ENCODE peak calls at places on chromosomes 5 and 9, in ten cellular contexts. W is CD8-positive, alpha-beta T cell; B is left ventricle myocardium inferior; O is stomach; X is naive thymus-derived CD4-positive, alpha-beta T cell; U is dorsolateral prefrontal cortex; Z is psoas muscle; E is breast epithelium; M is heart left ventricle; K is right cardiac atrium. D is an unnamed sample.

GRCh38 chr5:171207256-171207866 is 101.7 kb upstream of the TLX3 start:
- DNase-seq in W (no peak), B (no peak), O (no peak), X (no peak), U (no peak), Z (no peak), E (no peak), M (no peak), K (no peak), D (peak)

GRCh38 chr5:90161399-90161798 is 248.2 kb downstream of the CETN3 start:
- DNase-seq in W (no peak), B (peak), O (peak), X (no peak), U (no peak), Z (no peak), E (no peak), M (peak), K (peak), D (peak)

GRCh38 chr5:168023190-168023589 is 268.3 kb upstream of the WWC1 start:
- DNase-seq in W (no peak), B (peak), O (no peak), X (no peak), U (peak), Z (no peak), E (no peak), M (peak), K (peak), D (no peak)

GRCh38 chr5:154166901-154167791 is 23.4 kb upstream of the GALNT10 start:
- DNase-seq in W (no peak), B (no peak), O (no peak), X (no peak), U (no peak), Z (no peak), E (no peak), M (no peak), K (no peak), D (no peak)

GRCh38 chr9:84839538-84839937 is 170.0 kb downstream of the NTRK2 start:
- DNase-seq in W (no peak), B (no peak), O (no peak), X (no peak), U (peak), Z (no peak), E (no peak), M (no peak), K (no peak), D (peak)

GRCh38 chr5:142053434-142054253 is 40.8 kb upstream of the GNPDA1 start:
- DNase-seq in W (no peak), B (no peak), O (no peak), X (no peak), U (peak), Z (no peak), E (no peak), M (peak), K (peak), D (peak)

GRCh38 chr9:85600675-85601263 is 141.0 kb downstream of the AGTPBP1 start:
- DNase-seq in W (no peak), B (peak), O (no peak), X (no peak), U (no peak), Z (no peak), E (no peak), M (peak), K (peak), D (no peak)

GRCh38 chr9:94867281-94867841 is 140.9 kb downstream of the AOPEP start:
- DNase-seq in W (no peak), B (peak), O (peak), X (no peak), U (peak), Z (peak), E (peak), M (peak), K (peak), D (peak)

GRCh38 chr5:122473138-122473843 is 161.3 kb downstream of the SNCAIP start:
- DNase-seq in W (no peak), B (no peak), O (no peak), X (no peak), U (no peak), Z (no peak), E (no peak), M (no peak), K (no peak), D (no peak)

GRCh38 chr5:135223891-135224625 is 175.0 kb downstream of the MACROH2A1 start:
- DNase-seq in W (peak), B (no peak), O (peak), X (no peak), U (no peak), Z (no peak), E (no peak), M (no peak), K (no peak), D (no peak)

GRCh38 chr9:136791466-136792276 is 527 bp downstream of the TMEM141 start:
- DNase-seq in W (peak), B (peak), O (peak), X (peak), U (no peak), Z (peak), E (peak), M (peak), K (no peak), D (peak)

GRCh38 chr5:43042626-43043399 is 2.7 kb upstream of the ANXA2R start:
- DNase-seq in W (peak), B (peak), O (peak), X (peak), U (no peak), Z (peak), E (no peak), M (peak), K (peak), D (peak)

GRCh38 chr9:125755340-125755739 is 8.2 kb downstream of the PBX3 start:
- DNase-seq in W (no peak), B (no peak), O (no peak), X (no peak), U (no peak), Z (no peak), E (no peak), M (no peak), K (no peak), D (no peak)
- H3K4me3 ChIP-seq in W (no peak), B (no peak), O (no peak), X (no peak), U (no peak), Z (no peak), E (no peak), M (no peak), K (no peak), D (no peak)

GRCh38 chr5:68182534-68182933 is 33.0 kb upstream of the PIK3R1 start:
- DNase-seq in W (no peak), B (no peak), O (no peak), X (no peak), U (no peak), Z (no peak), E (no peak), M (no peak), K (no peak), D (no peak)

GRCh38 chr5:68189171-68189570 is 26.4 kb upstream of the PIK3R1 start:
- DNase-seq in W (no peak), B (no peak), O (no peak), X (no peak), U (no peak), Z (no peak), E (no peak), M (no peak), K (peak), D (no peak)

GRCh38 chr5:68189613-68190012 is 25.9 kb upstream of the PIK3R1 start:
- DNase-seq in W (no peak), B (no peak), O (no peak), X (no peak), U (no peak), Z (no peak), E (no peak), M (no peak), K (no peak), D (no peak)

GRCh38 chr5:68192679-68193060 is 22.9 kb upstream of the PIK3R1 start:
- DNase-seq in W (no peak), B (no peak), O (no peak), X (no peak), U (no peak), Z (no peak), E (no peak), M (no peak), K (no peak), D (peak)

DNA sequence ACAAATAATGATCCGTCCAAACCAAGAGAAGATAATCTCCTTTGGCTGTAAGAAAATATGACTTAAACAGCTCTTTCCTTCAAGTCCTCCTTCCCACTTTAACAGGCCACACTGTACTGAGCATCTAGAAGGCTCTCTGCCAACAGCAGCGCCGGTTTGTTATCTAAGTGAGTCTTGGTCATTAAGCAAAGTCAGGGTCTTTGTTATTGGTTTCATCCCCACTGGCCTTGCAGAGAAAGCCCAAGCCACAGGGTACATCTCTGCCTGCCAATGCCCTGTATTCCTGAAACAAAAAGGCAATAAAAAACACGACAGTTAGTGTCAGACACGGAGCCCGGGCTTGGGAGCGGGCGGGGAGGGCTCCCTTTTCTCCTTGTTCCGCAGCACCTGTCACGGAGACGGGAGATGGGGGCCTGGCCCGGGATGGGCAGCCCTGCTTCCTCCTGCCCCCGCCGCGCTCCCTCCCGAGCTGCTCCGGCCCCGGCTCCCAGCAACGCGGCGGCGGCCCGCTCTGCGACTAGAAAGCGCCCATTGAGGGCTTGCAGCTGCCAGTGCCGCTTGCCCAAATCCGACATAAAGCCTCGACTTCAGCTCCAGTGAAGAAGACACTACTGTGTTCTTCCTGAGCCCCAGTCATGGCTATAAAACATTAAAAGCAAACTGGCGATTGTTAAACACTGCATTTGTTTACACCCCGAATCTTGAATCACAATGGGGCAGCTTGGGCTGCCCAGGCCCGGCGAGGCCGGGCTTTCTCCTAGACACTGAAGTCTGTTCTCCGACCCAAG is 28.1 kb upstream of the PIK3R1 start:
- DNase-seq in W (no peak), B (peak), O (no peak), X (no peak), U (peak), Z (peak), E (no peak), M (peak), K (peak), D (peak)
- H3K4me3 ChIP-seq in W (no peak), B (peak), O (peak), X (no peak), U (peak), Z (peak), E (no peak), M (no peak), K (peak), D (peak)

GRCh38 chr5:134119720-134120119 is 5.2 kb downstream of the TCF7 start:
- DNase-seq in W (peak), B (no peak), O (no peak), X (no peak), U (no peak), Z (no peak), E (no peak), M (no peak), K (no peak), D (no peak)

GRCh38 chr5:134122530-134122929 is 8.0 kb downstream of the TCF7 start:
- DNase-seq in W (peak), B (no peak), O (peak), X (no peak), U (no peak), Z (no peak), E (no peak), M (no peak), K (no peak), D (no peak)

GRCh38 chr5:134118212-134118611 is 3.7 kb downstream of the TCF7 start:
- DNase-seq in W (no peak), B (no peak), O (no peak), X (no peak), U (no peak), Z (no peak), E (no peak), M (no peak), K (no peak), D (no peak)

GRCh38 chr5:134123360-134123759 is 8.9 kb downstream of the TCF7 start:
- DNase-seq in W (no peak), B (no peak), O (no peak), X (no peak), U (no peak), Z (no peak), E (no peak), M (no peak), K (no peak), D (no peak)

GRCh38 chr5:134120386-134121138 is 6.1 kb downstream of the TCF7 start:
- DNase-seq in W (no peak), B (no peak), O (no peak), X (no peak), U (no peak), Z (no peak), E (no peak), M (no peak), K (no peak), D (no peak)
- H3K4me3 ChIP-seq in W (peak), B (no peak), O (no peak), X (peak), U (no peak), Z (no peak), E (no peak), M (no peak), K (no peak), D (no peak)

GRCh38 chr5:58453326-58453725 is 6.6 kb downstream of the PLK2 start:
- DNase-seq in W (no peak), B (no peak), O (no peak), X (no peak), U (no peak), Z (no peak), E (no peak), M (no peak), K (no peak), D (peak)
- H3K4me3 ChIP-seq in W (no peak), B (peak), O (no peak), X (no peak), U (peak), Z (no peak), E (no peak), M (no peak), K (no peak), D (no peak)

GRCh38 chr9:114908796-114909448 is 21.5 kb downstream of the TNFSF8 start:
- DNase-seq in W (no peak), B (no peak), O (no peak), X (no peak), U (no peak), Z (no peak), E (no peak), M (no peak), K (no peak), D (no peak)
- H3K4me3 ChIP-seq in W (no peak), B (no peak), O (no peak), X (peak), U (no peak), Z (no peak), E (no peak), M (no peak), K (no peak), D (no peak)

GRCh38 chr9:14313378-14313940 is 482 bp downstream of the NFIB start:
- DNase-seq in W (no peak), B (no peak), O (peak), X (no peak), U (no peak), Z (peak), E (no peak), M (no peak), K (peak), D (peak)
- H3K4me3 ChIP-seq in W (no peak), B (peak), O (peak), X (no peak), U (peak), Z (peak), E (peak), M (peak), K (peak), D (peak)

D was measured in astrocyte of the spinal cord.